ENCODE peak calls at places on chromosomes 6 and 20, in ten cellular contexts. V is psoas muscle, O is PC-9, Q is uterus, G is colonic mucosa, X is cardiac muscle cell, J is tibial nerve, W is ovary, F is left ventricle myocardium inferior, Z is pancreas. S is an unnamed sample.

GRCh38 chr6:158894192-158894591 is 75.0 kb upstream of the EZR start:
- DNase-seq in X (peak; percentile 84), W (no peak), V (no peak), Q (no peak), Z (no peak), G (no peak), J (no peak), O (peak; percentile 38), F (no peak), S (no peak)

GRCh38 chr6:45595010-45595851 is 217.5 kb upstream of the SUPT3H start:
- DNase-seq in X (no peak), G (no peak), J (no peak), F (no peak), O (no peak), W (no peak), V (no peak), Z (no peak), Q (no peak), S (no peak)

GRCh38 chr20:42261766-42262165 is 643.6 kb upstream of the CHD6 start:
- DNase-seq in G (no peak), W (no peak), Q (no peak), Z (no peak), V (no peak), F (no peak), X (no peak), O (no peak), J (no peak), S (no peak)

GRCh38 chr6:121520337-121521163 is 85.1 kb downstream of the GJA1 start:
- DNase-seq in G (no peak), Z (no peak), X (peak; percentile 47), V (no peak), Q (no peak), J (no peak), F (no peak), W (no peak), O (no peak), S (no peak)

GRCh38 chr20:45138451-45139300 is 14.4 kb upstream of the WFDC12 start:
- DNase-seq in O (peak; percentile 73), Q (no peak), J (no peak), W (no peak), V (peak; percentile 62), G (peak; percentile 93), X (peak; percentile 42), F (peak; percentile 31), Z (peak; percentile 80), S (peak; percentile 89)

GRCh38 chr6:4108561-4109093 is 26.7 kb downstream of the ECI2 start:
- DNase-seq in W (no peak), Z (no peak), J (no peak), F (no peak), O (no peak), G (no peak), X (no peak), V (no peak), Q (no peak), S (no peak)

GRCh38 chr6:83265384-83265783 is 72.2 kb downstream of the RWDD2A start:
- DNase-seq in O (peak; percentile 10), Q (no peak), J (no peak), G (no peak), Z (no peak), V (no peak), X (peak; percentile 25), F (no peak), W (no peak), S (no peak)

GRCh38 chr6:34447915-34448314 is 18.0 kb upstream of the PACSIN1 start:
- DNase-seq in Z (no peak), G (no peak), X (no peak), V (no peak), O (no peak), F (no peak), J (no peak), Q (no peak), W (no peak), S (no peak)

GRCh38 chr6:15508363-15509330 is 154.2 kb downstream of the DTNBP1 start:
- DNase-seq in Q (no peak), Z (no peak), O (no peak), J (no peak), G (no peak), W (no peak), F (no peak), X (no peak), V (no peak), S (no peak)
- H3K36me3 ChIP-seq in Q (no peaks in the 10 kb centered on the region), Z (peaks cover 5% of the 10 kb centered on the region), O (no peaks in the 10 kb centered on the region), J (peaks cover 66% of the 10 kb centered on the region), G (no peaks in the 10 kb centered on the region), W (no peaks in the 10 kb centered on the region), F (peaks cover 44% of the 10 kb centered on the region), X (peaks cover 12% of the 10 kb centered on the region), V (no peaks in the 10 kb centered on the region), S (peaks cover 55% of the 10 kb centered on the region)

GRCh38 chr6:139265512-139266190 is 26.1 kb downstream of the TXLNB start:
- DNase-seq in Z (no peak), W (no peak), G (no peak), Q (no peak), O (no peak), F (no peak), V (no peak), X (no peak), J (no peak), S (no peak)

GRCh38 chr6:139257821-139258398 is 33.9 kb downstream of the TXLNB start:
- DNase-seq in F (no peak), O (no peak), G (no peak), W (no peak), V (no peak), J (no peak), Z (no peak), X (no peak), Q (no peak), S (no peak)

GRCh38 chr6:139257291-139257690 is 34.5 kb downstream of the TXLNB start:
- DNase-seq in G (no peak), O (no peak), Z (no peak), F (no peak), W (no peak), X (no peak), V (no peak), J (no peak), Q (no peak), S (no peak)

DNA sequence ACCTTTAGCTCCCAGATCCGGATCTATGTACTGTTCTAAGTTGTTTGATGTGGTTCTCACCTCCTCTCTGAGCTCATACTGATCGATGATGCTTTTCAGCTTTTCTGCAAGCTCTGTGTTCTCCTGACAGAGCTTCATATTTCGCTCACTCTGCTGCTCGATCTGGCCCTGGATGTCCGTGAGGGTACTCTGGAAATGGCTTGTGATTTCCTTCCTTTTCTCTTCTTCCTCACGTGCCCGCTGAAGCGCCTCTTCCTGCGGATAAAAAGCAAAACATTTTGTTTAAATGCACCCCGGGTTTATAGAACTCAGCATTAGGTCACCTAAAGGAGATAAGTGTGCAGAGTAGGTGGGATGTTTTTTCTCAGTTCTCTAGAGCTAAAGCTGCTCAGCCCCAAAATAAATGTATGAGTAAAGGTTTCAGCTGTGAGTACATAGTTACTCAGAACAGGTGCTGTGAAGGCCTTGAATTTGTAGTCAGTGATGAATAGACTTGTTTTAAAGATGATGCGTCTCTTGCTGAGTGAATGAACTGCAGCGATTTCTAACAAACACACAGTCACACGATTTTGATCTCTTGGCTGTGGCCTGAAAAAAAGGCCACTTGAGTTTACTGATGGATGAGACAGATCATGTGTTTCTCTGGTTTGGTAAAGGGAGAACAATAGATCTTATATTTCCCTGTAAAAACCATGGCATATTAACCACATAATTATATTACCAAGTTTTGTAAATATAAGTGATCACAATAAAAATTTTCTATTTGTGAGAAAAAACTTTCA is 29.1 kb downstream of the TXLNB start:
- DNase-seq in O (no peak), Q (no peak), X (no peak), G (no peak), J (no peak), Z (no peak), F (no peak), W (no peak), V (no peak), S (no peak)
- H3K4me3 ChIP-seq in O (no peak overlapping the region), Q (no peak overlapping the region), X (no peak overlapping the region), G (no peak overlapping the region), J (no peak overlapping the region), Z (no peak overlapping the region), F (no peak overlapping the region), W (no peak overlapping the region), V (no peak overlapping the region), S (no peak overlapping the region)

GRCh38 chr6:125919618-125920017 is 37.0 kb upstream of the HINT3 start:
- DNase-seq in J (no peak), X (no peak), O (no peak), G (no peak), V (no peak), Z (no peak), F (no peak), Q (no peak), W (no peak), S (no peak)

GRCh38 chr6:125913864-125914351 is 42.7 kb upstream of the HINT3 start:
- DNase-seq in F (no peak), W (no peak), V (no peak), G (peak; percentile 79), Z (no peak), J (no peak), O (peak; percentile 23), Q (peak; percentile 24), X (peak; percentile 90), S (peak; percentile 78)

GRCh38 chr6:125918681-125919566 is 37.6 kb upstream of the HINT3 start:
- DNase-seq in X (peak; percentile 95), Q (peak; percentile 21), V (no peak), Z (no peak), J (no peak), W (peak; percentile 33), F (no peak), O (peak; percentile 59), G (peak; percentile 66), S (no peak)

GRCh38 chr6:125922322-125922860 is 34.2 kb upstream of the HINT3 start:
- DNase-seq in F (no peak), Q (no peak), O (no peak), V (no peak), X (no peak), J (no peak), Z (no peak), W (no peak), G (peak; percentile 48), S (no peak)

DNA sequence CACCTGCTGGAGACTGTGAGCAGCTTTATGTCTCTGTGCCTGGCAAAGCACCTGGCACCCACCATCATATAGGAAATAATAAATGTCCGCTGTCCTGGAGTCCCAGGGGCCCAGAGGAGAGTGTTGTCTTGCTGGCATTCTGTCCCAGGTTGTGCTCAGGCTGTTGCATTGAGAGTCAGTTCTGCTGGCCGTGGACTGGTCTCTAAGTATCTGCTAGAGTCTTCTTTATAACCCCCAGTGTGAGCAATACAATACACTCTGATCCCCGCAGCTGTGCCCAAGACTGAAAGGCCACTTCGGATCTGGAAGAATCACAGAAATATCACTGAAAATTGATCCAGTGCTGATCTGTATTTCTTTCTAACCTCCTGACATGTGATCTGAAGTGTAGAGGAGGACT is 38.3 kb upstream of the HINT3 start:
- DNase-seq in W (no peak), V (no peak), X (no peak), J (no peak), G (peak; percentile 40), Z (no peak), F (no peak), Q (no peak), O (no peak), S (no peak)
- H3K27ac ChIP-seq in W (peak overlapping the region; percentile 52), V (peak overlapping the region; percentile 75), X (no peak overlapping the region), J (peak overlapping the region; percentile 85), G (peak overlapping the region; percentile 84), Z (peak overlapping the region; percentile 84), F (peak overlapping the region; percentile 72), Q (peak overlapping the region; percentile 88), O (peak overlapping the region; percentile 98), S (peak overlapping the region; percentile 67)

GRCh38 chr6:37622639-37623038 is 75.0 kb downstream of the MDGA1 start:
- DNase-seq in J (no peak), X (no peak), V (no peak), O (no peak), G (no peak), Q (no peak), F (no peak), W (no peak), Z (no peak), S (no peak)
- H3K36me3 ChIP-seq in J (no peaks in the 10 kb centered on the region), X (no peaks in the 10 kb centered on the region), V (no peaks in the 10 kb centered on the region), O (no peaks in the 10 kb centered on the region), G (no peaks in the 10 kb centered on the region), Q (no peaks in the 10 kb centered on the region), F (no peaks in the 10 kb centered on the region), W (no peaks in the 10 kb centered on the region), Z (no peaks in the 10 kb centered on the region), S (no peaks in the 10 kb centered on the region)